ENCODE peak calls at places on chromosome 14, in ten cellular contexts. O is tibial nerve; Q is aorta; C is naive thymus-derived CD4-positive, alpha-beta T cell; X is pancreas; S is lower lobe of right lung; R is left ventricle myocardium inferior; P is cardiac muscle cell; F is CD8-positive, alpha-beta memory T cell; W is mammary epithelial cell. N is an unnamed sample.

GRCh38 chr14:70622111-70622712 is 19.5 kb upstream of the TTC9 start:
- DNase-seq in O (no peak), Q (no peak), C (peak; percentile 66), X (peak; percentile 18), S (no peak), R (no peak), P (peak; percentile 37), F (peak; percentile 62), W (peak; percentile 52), N (peak; percentile 79)

GRCh38 chr14:103207038-103207403 is 83.8 kb downstream of the TNFAIP2 start:
- DNase-seq in O (peak; percentile 88), Q (peak; percentile 92), C (no peak), X (peak; percentile 32), S (peak; percentile 68), R (peak; percentile 91), P (peak; percentile 59), F (no peak), W (no peak), N (no peak)

GRCh38 chr14:36340276-36340890 is 19.9 kb upstream of the MBIP start:
- DNase-seq in O (no peak), Q (no peak), C (no peak), X (no peak), S (no peak), R (no peak), P (no peak), F (no peak), W (no peak), N (no peak)

GRCh38 chr14:92646952-92647461 is 101.4 kb downstream of the LGMN start:
- DNase-seq in O (no peak), Q (no peak), C (no peak), X (no peak), S (no peak), R (no peak), P (peak; percentile 96), F (no peak), W (peak; percentile 23), N (peak; percentile 16)

GRCh38 chr14:92635031-92635430 is 113.4 kb downstream of the LGMN start:
- DNase-seq in O (no peak), Q (no peak), C (no peak), X (no peak), S (no peak), R (no peak), P (no peak), F (no peak), W (no peak), N (no peak)

GRCh38 chr14:77610553-77610952 is 5.9 kb downstream of the SPTLC2 start:
- DNase-seq in O (no peak), Q (no peak), C (no peak), X (no peak), S (no peak), R (no peak), P (no peak), F (no peak), W (no peak), N (no peak)

GRCh38 chr14:76101384-76101783 is 50.3 kb upstream of the GPATCH2L start:
- DNase-seq in O (no peak), Q (no peak), C (no peak), X (no peak), S (no peak), R (no peak), P (peak; percentile 49), F (no peak), W (no peak), N (no peak)

GRCh38 chr14:34714320-34715107 is at the start of gene CFL2:
- DNase-seq in O (peak; percentile 59), Q (peak; percentile 94), C (peak; percentile 53), X (peak; percentile 80), S (peak; percentile 90), R (peak; percentile 86), P (peak; percentile 76), F (peak; percentile 74), W (peak; percentile 71), N (peak; percentile 75)

GRCh38 chr14:79483472-79483871 is 727.8 kb downstream of the DIO2 start:
- DNase-seq in O (no peak), Q (no peak), C (no peak), X (no peak), S (no peak), R (no peak), P (peak; percentile 5), F (no peak), W (no peak), N (no peak)

GRCh38 chr14:41285193-41285748 is 321.4 kb upstream of the LRFN5 start:
- DNase-seq in O (peak; percentile 40), Q (no peak), C (no peak), X (no peak), S (no peak), R (no peak), P (peak; percentile 55), F (no peak), W (peak; percentile 7), N (peak; percentile 68)

GRCh38 chr14:63908667-63909264 is 56.0 kb downstream of the SYNE2 start:
- DNase-seq in O (no peak), Q (no peak), C (no peak), X (no peak), S (no peak), R (no peak), P (no peak), F (no peak), W (no peak), N (no peak)
- H3K4me3 ChIP-seq in O (peak overlapping the region; percentile 6), Q (peak overlapping the region; percentile 26), C (no peak overlapping the region), X (no peak overlapping the region), S (peak overlapping the region; percentile 2), R (peak overlapping the region; percentile 26), P (no peak overlapping the region), F (no peak overlapping the region), W (no peak overlapping the region), N (no peak overlapping the region)

GRCh38 chr14:100374270-100374669 is 51.1 kb downstream of the SLC25A47 start:
- DNase-seq in O (no peak), Q (no peak), C (no peak), X (no peak), S (no peak), R (no peak), P (no peak), F (no peak), W (no peak), N (no peak)
- H3K4me1 ChIP-seq in O (peaks cover 21% of the 10 kb centered on the region), Q (no peaks in the 10 kb centered on the region), C (peaks cover 19% of the 10 kb centered on the region), X (peaks cover 5% of the 10 kb centered on the region), S (peaks cover 46% of the 10 kb centered on the region), R (peaks cover 69% of the 10 kb centered on the region), P (peaks cover 7% of the 10 kb centered on the region), F (peaks cover 22% of the 10 kb centered on the region), W (peaks cover 19% of the 10 kb centered on the region), N (no peaks in the 10 kb centered on the region)

GRCh38 chr14:21093769-21094681 is 4.4 kb downstream of the ZNF219 start:
- DNase-seq in O (no peak), Q (no peak), C (no peak), X (no peak), S (no peak), R (no peak), P (peak; percentile 16), F (no peak), W (no peak), N (no peak)

GRCh38 chr14:21090940-21091663 is 7.4 kb downstream of the ZNF219 start:
- DNase-seq in O (no peak), Q (peak; percentile 75), C (no peak), X (no peak), S (no peak), R (no peak), P (no peak), F (no peak), W (no peak), N (no peak)

GRCh38 chr14:21091784-21092146 is 6.7 kb downstream of the ZNF219 start:
- DNase-seq in O (no peak), Q (peak; percentile 76), C (no peak), X (no peak), S (no peak), R (no peak), P (no peak), F (no peak), W (no peak), N (no peak)

GRCh38 chr14:21093018-21093417 is 5.4 kb downstream of the ZNF219 start:
- DNase-seq in O (no peak), Q (peak; percentile 75), C (no peak), X (no peak), S (no peak), R (no peak), P (no peak), F (no peak), W (no peak), N (no peak)

GRCh38 chr14:21092147-21093011 is 6.1 kb downstream of the ZNF219 start:
- DNase-seq in O (peak; percentile 81), Q (peak; percentile 97), C (peak; percentile 98), X (peak; percentile 78), S (peak; percentile 92), R (peak; percentile 84), P (peak; percentile 82), F (peak; percentile 88), W (peak; percentile 56), N (no peak)
- H3K9me3 ChIP-seq in O (no peaks in the 10 kb centered on the region), Q (no peaks in the 10 kb centered on the region), C (no peaks in the 10 kb centered on the region), X (no peaks in the 10 kb centered on the region), S (no peaks in the 10 kb centered on the region), R (no peaks in the 10 kb centered on the region), P (no peaks in the 10 kb centered on the region), F (no peaks in the 10 kb centered on the region), W (no peaks in the 10 kb centered on the region), N (no peaks in the 10 kb centered on the region)

DNA sequence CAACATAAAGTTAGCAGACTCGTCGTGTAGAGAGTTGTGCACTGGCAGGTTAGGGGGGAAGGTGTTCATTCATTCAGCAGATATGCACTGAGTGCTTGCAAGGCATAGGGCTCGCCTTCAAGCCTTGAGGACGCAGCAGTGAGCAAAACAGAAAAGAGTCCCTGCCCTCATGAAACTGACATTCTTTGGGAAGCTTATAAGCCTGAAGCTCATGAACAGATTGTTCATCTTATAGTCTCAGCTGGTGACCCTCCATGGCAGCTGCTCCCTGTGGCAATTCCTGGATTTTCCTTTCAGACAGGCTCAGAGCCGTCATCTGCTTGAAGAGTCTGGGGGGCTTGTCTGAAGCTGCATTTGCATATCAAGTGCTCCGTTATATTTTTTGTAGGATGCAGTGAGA is 148.4 kb downstream of the PRKCH start:
- DNase-seq in O (no peak), Q (no peak), C (no peak), X (no peak), S (no peak), R (no peak), P (no peak), F (no peak), W (no peak), N (no peak)
- H3K4me3 ChIP-seq in O (no peak overlapping the region), Q (no peak overlapping the region), C (no peak overlapping the region), X (no peak overlapping the region), S (no peak overlapping the region), R (peak overlapping the region; percentile 52), P (no peak overlapping the region), F (no peak overlapping the region), W (no peak overlapping the region), N (no peak overlapping the region)

DNA sequence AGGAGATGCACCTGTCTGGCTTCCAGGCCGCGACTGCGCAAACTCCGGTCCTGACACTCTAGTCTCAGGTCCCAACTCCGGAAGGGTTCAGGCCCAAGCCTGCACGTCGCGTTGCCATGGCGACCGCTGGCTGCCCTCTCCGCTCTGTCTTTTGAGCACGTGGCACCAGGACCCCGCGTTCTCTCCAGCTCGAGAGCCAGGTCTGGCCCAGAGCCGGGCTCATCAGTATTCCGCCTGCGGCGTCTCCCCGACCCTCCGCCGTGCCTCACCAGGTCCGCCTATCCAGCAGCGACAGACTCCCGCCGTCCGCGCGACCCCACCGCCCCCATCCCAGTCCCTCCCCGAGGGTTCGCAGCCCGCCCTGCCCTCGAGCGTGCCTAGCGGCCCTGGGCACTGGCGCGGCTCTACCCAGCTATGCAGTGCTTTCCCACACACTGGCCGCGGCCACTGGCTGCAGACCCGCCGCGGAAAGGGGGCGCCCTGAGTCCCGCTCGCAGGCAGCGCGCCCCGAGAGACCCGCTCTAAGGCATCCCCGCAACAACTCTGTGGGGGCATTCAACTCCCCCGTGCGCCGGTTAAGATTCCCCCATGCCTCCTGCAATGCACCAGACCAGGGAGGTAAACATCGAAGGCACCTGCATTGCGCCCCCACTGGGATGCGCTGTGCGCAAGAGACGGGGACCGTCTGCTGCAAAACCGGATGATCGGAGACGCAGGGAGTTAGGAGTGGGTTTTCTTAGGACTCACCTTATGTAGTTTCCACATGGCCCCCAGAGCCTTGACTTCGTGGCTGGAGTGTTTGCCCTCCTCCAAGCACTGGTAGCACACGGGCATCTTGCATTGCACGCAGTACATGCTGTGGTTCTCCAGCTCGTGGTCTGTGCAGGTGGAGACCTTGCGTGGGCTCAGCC is 1.3 kb downstream of the TRIM9 start:
- DNase-seq in O (no peak), Q (no peak), C (peak; percentile 54), X (no peak), S (no peak), R (peak; percentile 23), P (peak; percentile 21), F (peak; percentile 59), W (peak; percentile 35), N (no peak)
- H3K4me1 ChIP-seq in O (peaks cover 12% of the 10 kb centered on the region), Q (no peaks in the 10 kb centered on the region), C (peaks cover 8% of the 10 kb centered on the region), X (peaks cover 7% of the 10 kb centered on the region), S (peaks cover 24% of the 10 kb centered on the region), R (peaks cover 28% of the 10 kb centered on the region), P (peaks cover 4% of the 10 kb centered on the region), F (peaks cover 5% of the 10 kb centered on the region), W (peaks cover 21% of the 10 kb centered on the region), N (no peaks in the 10 kb centered on the region)